ENCODE peak calls at places on chromosomes 4 and X, in six cellular contexts. One of them, this sample, is unnamed.
A peak's percentile ranks its signal among the peaks of the same experiment; 100 is the strongest.

GRCh38 chr4:44670466-44671199 is 7.6 kb upstream of the GUF1 start:
- DNase-seq in BJ: no peak
- DNase-seq in astrocyte of the spinal cord: no peak
- DNase-seq in endodermal cell: no peak
- DNase-seq in fibroblast of lung: no peak
- DNase-seq in astrocyte: no peak
- DNase-seq in this sample: no peak

GRCh38 chr4:147928400-147928799 is 196.5 kb downstream of the ARHGAP10 start:
- DNase-seq in astrocyte of the spinal cord: peak; percentile 33
- DNase-seq in astrocyte: no peak
- DNase-seq in endodermal cell: no peak
- DNase-seq in fibroblast of lung: peak; percentile 4
- DNase-seq in BJ: peak; percentile 51
- DNase-seq in this sample: peak; percentile 51

GRCh38 chrX:19888419-19888879 is 1.0 kb upstream of the SH3KBP1 start:
- DNase-seq in endodermal cell: peak; percentile 88
- DNase-seq in fibroblast of lung: peak; percentile 67
- DNase-seq in astrocyte of the spinal cord: peak; percentile 79
- DNase-seq in BJ: peak; percentile 30
- DNase-seq in astrocyte: peak; percentile 42
- DNase-seq in this sample: peak; percentile 64

GRCh38 chrX:13092455-13092941 is 48.1 kb upstream of the FAM9C start:
- DNase-seq in BJ: no peak
- DNase-seq in astrocyte: no peak
- DNase-seq in astrocyte of the spinal cord: no peak
- DNase-seq in endodermal cell: no peak
- DNase-seq in fibroblast of lung: no peak
- DNase-seq in this sample: no peak

GRCh38 chr4:23902203-23902602 is 12.4 kb upstream of the PPARGC1A start:
- DNase-seq in fibroblast of lung: no peak
- DNase-seq in astrocyte of the spinal cord: no peak
- DNase-seq in astrocyte: no peak
- DNase-seq in endodermal cell: no peak
- DNase-seq in BJ: no peak
- DNase-seq in this sample: no peak

GRCh38 chr4:53855886-53856260 is 208.5 kb downstream of the CHIC2 start:
- DNase-seq in endodermal cell: no peak
- DNase-seq in fibroblast of lung: peak; percentile 99
- DNase-seq in astrocyte: peak; percentile 99
- DNase-seq in astrocyte of the spinal cord: peak; percentile 84
- DNase-seq in BJ: peak; percentile 82
- DNase-seq in this sample: peak; percentile 81

GRCh38 chr4:15040916-15041463 is 38.7 kb downstream of the CPEB2 start:
- DNase-seq in endodermal cell: no peak
- DNase-seq in astrocyte: no peak
- DNase-seq in fibroblast of lung: peak; percentile 21
- DNase-seq in BJ: no peak
- DNase-seq in astrocyte of the spinal cord: no peak
- DNase-seq in this sample: no peak

GRCh38 chr4:9825049-9825448 is 43.6 kb downstream of the DRD5 start:
- DNase-seq in fibroblast of lung: no peak
- DNase-seq in endodermal cell: no peak
- DNase-seq in BJ: no peak
- DNase-seq in astrocyte: no peak
- DNase-seq in astrocyte of the spinal cord: no peak
- DNase-seq in this sample: no peak

GRCh38 chrX:108309144-108309543 is 129.1 kb downstream of the COL4A6 start:
- DNase-seq in astrocyte of the spinal cord: peak; percentile 49
- DNase-seq in endodermal cell: no peak
- DNase-seq in BJ: no peak
- DNase-seq in astrocyte: peak; percentile 85
- DNase-seq in fibroblast of lung: peak; percentile 88
- DNase-seq in this sample: peak; percentile 18

GRCh38 chr4:40848981-40849380 is 99.2 kb downstream of the NSUN7 start:
- DNase-seq in astrocyte: no peak
- DNase-seq in BJ: no peak
- DNase-seq in fibroblast of lung: peak; percentile 50
- DNase-seq in endodermal cell: no peak
- DNase-seq in astrocyte of the spinal cord: peak; percentile 59
- DNase-seq in this sample: no peak

GRCh38 chr4:107600456-107600855 is 119.6 kb downstream of the PAPSS1 start:
- DNase-seq in astrocyte: peak; percentile 79
- DNase-seq in fibroblast of lung: peak; percentile 83
- DNase-seq in astrocyte of the spinal cord: peak; percentile 68
- DNase-seq in endodermal cell: no peak
- DNase-seq in BJ: peak; percentile 38
- DNase-seq in this sample: peak; percentile 41

GRCh38 chr4:20203508-20203907 is 48.2 kb upstream of the SLIT2 start:
- DNase-seq in fibroblast of lung: peak; percentile 92
- DNase-seq in endodermal cell: no peak
- DNase-seq in astrocyte of the spinal cord: peak; percentile 79
- DNase-seq in astrocyte: peak; percentile 91
- DNase-seq in BJ: peak; percentile 94
- DNase-seq in this sample: peak; percentile 96

GRCh38 chr4:41360911-41361830 is 104.4 kb downstream of the UCHL1 start:
- DNase-seq in fibroblast of lung: peak; percentile 36
- DNase-seq in endodermal cell: peak; percentile 77
- DNase-seq in BJ: no peak
- DNase-seq in astrocyte of the spinal cord: peak; percentile 18
- DNase-seq in astrocyte: no peak
- DNase-seq in this sample: no peak

GRCh38 chr4:14726441-14727405 is 275.6 kb upstream of the CPEB2 start:
- DNase-seq in astrocyte: peak; percentile 60
- DNase-seq in astrocyte of the spinal cord: peak; percentile 72
- DNase-seq in fibroblast of lung: peak; percentile 68
- DNase-seq in BJ: no peak
- DNase-seq in endodermal cell: no peak
- DNase-seq in this sample: no peak

GRCh38 chr4:163548481-163549243 is 54.2 kb downstream of the TMA16 start:
- DNase-seq in astrocyte: peak; percentile 35
- DNase-seq in fibroblast of lung: peak; percentile 51
- DNase-seq in astrocyte of the spinal cord: peak; percentile 71
- DNase-seq in endodermal cell: no peak
- DNase-seq in BJ: no peak
- DNase-seq in this sample: peak; percentile 58

DNA sequence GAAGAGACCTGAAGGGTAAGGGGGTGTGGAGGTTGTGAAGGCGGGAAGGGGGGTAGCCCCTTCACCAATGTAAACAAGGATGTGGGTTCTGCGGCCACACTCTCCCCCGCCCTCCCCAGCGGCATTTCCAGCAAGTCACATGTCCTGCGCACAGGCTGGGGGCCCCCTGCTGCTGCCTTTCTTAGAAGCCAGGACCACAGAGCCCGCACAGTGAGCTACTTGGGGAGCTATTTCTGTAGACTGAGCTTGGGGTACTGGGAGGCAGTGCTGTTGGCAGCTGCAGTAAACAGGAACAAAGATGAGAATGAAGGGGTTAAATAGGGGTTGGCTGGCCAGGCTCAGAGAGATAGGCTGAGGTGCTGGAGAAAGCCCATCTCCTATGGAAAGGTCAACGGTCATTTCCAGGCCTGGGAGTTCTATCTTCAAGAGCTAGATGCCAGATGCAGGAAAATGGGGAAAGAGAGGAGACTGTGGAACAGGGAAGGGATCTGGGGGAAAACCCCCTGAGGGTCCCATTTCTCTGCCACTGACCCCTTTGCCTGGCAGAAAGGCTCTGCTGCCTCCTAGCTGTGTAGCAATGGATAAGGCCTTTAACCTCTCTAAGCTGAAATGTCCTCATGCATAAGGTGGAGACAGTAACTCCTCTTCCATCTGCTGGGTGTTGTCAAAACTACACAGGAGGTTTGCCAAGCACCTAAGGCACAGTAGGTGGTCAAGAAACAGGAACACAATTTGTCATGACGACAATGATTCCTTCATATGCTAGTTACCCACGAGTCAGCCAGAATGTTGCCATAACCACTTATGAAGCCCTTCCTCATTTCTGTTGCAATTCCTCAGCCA is 18.5 kb upstream of the PIM2 start:
- DNase-seq in astrocyte of the spinal cord: peak; percentile 82
- DNase-seq in astrocyte: peak; percentile 26
- DNase-seq in endodermal cell: peak; percentile 64
- DNase-seq in fibroblast of lung: peak; percentile 51
- DNase-seq in BJ: no peak
- DNase-seq in this sample: no peak
- TF ChIP-seq CTCF in astrocyte of the spinal cord: no peak
- TF ChIP-seq CTCF in astrocyte: no peak
- TF ChIP-seq CTCF in endodermal cell: peak; percentile 69
- TF ChIP-seq CTCF in fibroblast of lung: peak; percentile 20
- TF ChIP-seq CTCF in BJ: no peak
- TF ChIP-seq CTCF in this sample: no peak

GRCh38 chr4:88814043-88814617 is 116.5 kb upstream of the NAP1L5 start:
- DNase-seq in fibroblast of lung: no peak
- DNase-seq in endodermal cell: peak; percentile 64
- DNase-seq in astrocyte of the spinal cord: no peak
- DNase-seq in BJ: no peak
- DNase-seq in astrocyte: no peak
- DNase-seq in this sample: no peak
- TF ChIP-seq CTCF in fibroblast of lung: no peak
- TF ChIP-seq CTCF in endodermal cell: peak; percentile 67
- TF ChIP-seq CTCF in astrocyte of the spinal cord: no peak
- TF ChIP-seq CTCF in BJ: no peak
- TF ChIP-seq CTCF in astrocyte: no peak
- TF ChIP-seq CTCF in this sample: no peak

DNA sequence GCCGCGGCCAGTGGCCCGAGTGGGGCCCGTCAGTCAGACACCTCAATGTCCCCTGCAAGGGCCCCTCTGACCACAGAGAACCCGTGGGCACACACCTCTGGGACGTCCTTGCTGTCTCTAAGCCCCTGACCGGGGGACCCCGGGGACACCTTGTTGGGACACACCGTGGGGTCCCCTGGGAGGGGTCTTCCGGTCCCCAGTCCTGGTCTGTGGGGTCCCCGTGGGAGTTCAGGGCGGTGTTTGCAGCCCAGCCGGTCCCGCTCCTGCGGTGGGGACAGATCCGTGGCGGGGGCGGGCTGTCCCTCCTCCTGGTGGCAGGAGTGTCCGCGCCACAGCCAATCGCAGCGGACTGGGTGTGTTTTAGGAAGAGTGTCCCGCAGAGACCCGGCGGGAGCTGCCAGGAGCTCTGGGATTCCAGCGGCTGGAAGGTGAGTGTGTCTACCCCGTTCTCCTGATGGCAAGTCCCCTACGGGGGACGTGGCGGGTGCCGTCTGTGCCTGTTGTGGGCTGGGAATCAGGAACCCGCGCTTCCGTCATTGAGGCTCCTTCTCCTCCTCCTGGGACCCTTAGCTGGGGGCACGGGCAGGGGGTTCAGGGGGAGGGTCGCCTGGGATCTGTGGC is 5.1 kb upstream of the PLCXD1 start:
- DNase-seq in endodermal cell: peak; percentile 95
- DNase-seq in astrocyte: peak; percentile 22
- DNase-seq in BJ: no peak
- DNase-seq in astrocyte of the spinal cord: peak; percentile 29
- DNase-seq in fibroblast of lung: peak; percentile 40
- DNase-seq in this sample: peak; percentile 66
- TF ChIP-seq CTCF in endodermal cell: no peak
- TF ChIP-seq CTCF in astrocyte: no peak
- TF ChIP-seq CTCF in BJ: peak; percentile 14
- TF ChIP-seq CTCF in astrocyte of the spinal cord: no peak
- TF ChIP-seq CTCF in fibroblast of lung: no peak
- TF ChIP-seq CTCF in this sample: peak; percentile 45

GRCh38 chrX:154308108-154308946 is 12.7 kb downstream of the TKTL1 start:
- DNase-seq in fibroblast of lung: peak; percentile 11
- DNase-seq in BJ: no peak
- DNase-seq in astrocyte of the spinal cord: peak; percentile 18
- DNase-seq in astrocyte: no peak
- DNase-seq in endodermal cell: peak; percentile 93
- DNase-seq in this sample: peak; percentile 28
- TF ChIP-seq CTCF in fibroblast of lung: peak; percentile 67
- TF ChIP-seq CTCF in BJ: peak; percentile 67
- TF ChIP-seq CTCF in astrocyte of the spinal cord: peak; percentile 76
- TF ChIP-seq CTCF in astrocyte: peak; percentile 50
- TF ChIP-seq CTCF in endodermal cell: peak; percentile 79
- TF ChIP-seq CTCF in this sample: peak; percentile 78